ENCODE peak calls at places on chromosomes 5 and 9, in ten cellular contexts. H, W, A, Y, B, L, M, J, P and G are unnamed samples.

GRCh38 chr5:56631719-56632118 is 183.6 kb upstream of the MAP3K1 start:
- DNase-seq in H (no peak), W (peak; percentile 51), A (no peak), Y (no peak), B (no peak), L (no peak), M (no peak), J (no peak), P (no peak), G (no peak)

GRCh38 chr5:369151-369939 is 47.8 kb downstream of the AHRR start:
- DNase-seq in H (no peak), W (no peak), A (no peak), Y (no peak), B (no peak), L (no peak), M (no peak), J (peak; percentile 6), P (no peak), G (peak; percentile 48)

GRCh38 chr9:72577212-72577753 is 55.9 kb downstream of the TMC1 start:
- DNase-seq in H (no peak), W (no peak), A (no peak), Y (no peak), B (no peak), L (no peak), M (no peak), J (no peak), P (no peak), G (no peak)

GRCh38 chr9:112789493-112789892 is 38.9 kb downstream of the SNX30 start:
- DNase-seq in H (no peak), W (no peak), A (no peak), Y (no peak), B (no peak), L (no peak), M (no peak), J (no peak), P (no peak), G (no peak)

GRCh38 chr5:132463808-132464154 is 26.8 kb downstream of the IRF1 start:
- DNase-seq in H (no peak), W (no peak), A (no peak), Y (no peak), B (no peak), L (no peak), M (no peak), J (no peak), P (no peak), G (no peak)

GRCh38 chr5:133849116-133849515 is 119.3 kb downstream of the C5orf15 start:
- DNase-seq in H (no peak), W (no peak), A (no peak), Y (no peak), B (no peak), L (no peak), M (no peak), J (no peak), P (no peak), G (no peak)

GRCh38 chr5:144421411-144421810 is 250.7 kb downstream of the KCTD16 start:
- DNase-seq in H (no peak), W (no peak), A (no peak), Y (no peak), B (no peak), L (no peak), M (no peak), J (no peak), P (no peak), G (no peak)

GRCh38 chr9:129069128-129069824 is 11.6 kb upstream of the DOLPP1 start:
- DNase-seq in H (no peak), W (no peak), A (no peak), Y (peak; percentile 57), B (peak; percentile 17), L (peak; percentile 41), M (peak; percentile 8), J (peak; percentile 41), P (peak; percentile 68), G (no peak)